ENCODE peak calls at places on chromosomes 13 and 19, in nine cellular contexts. R, Z, I, B, T, Y, L, K and C are unnamed samples.

GRCh38 chr19:41409288-41409687 is 11.7 kb downstream of the BCKDHA start:
- DNase-seq in R (no peak), Z (peak; percentile 76), I (peak; percentile 86), B (peak; percentile 15), T (no peak), Y (no peak), L (peak; percentile 40), K (no peak), C (peak; percentile 45)

GRCh38 chr19:51688665-51689571 is 4.2 kb upstream of the SPACA6 start:
- DNase-seq in R (peak; percentile 79), Z (peak; percentile 88), I (peak; percentile 86), B (peak; percentile 92), T (no peak), Y (peak; percentile 31), L (peak; percentile 95), K (peak; percentile 95), C (peak; percentile 82)

GRCh38 chr19:44725251-44725650 is 23.3 kb upstream of the BCL3 start:
- DNase-seq in R (peak; percentile 50), Z (peak; percentile 83), I (peak; percentile 86), B (no peak), T (no peak), Y (no peak), L (no peak), K (no peak), C (peak; percentile 93)

GRCh38 chr19:33374406-33374703 is 846 bp downstream of the CEBPG start:
- DNase-seq in R (no peak), Z (no peak), I (peak; percentile 56), B (no peak), T (no peak), Y (no peak), L (peak; percentile 27), K (no peak), C (peak; percentile 40)

GRCh38 chr19:964116-964520 is 20.0 kb upstream of the WDR18 start:
- DNase-seq in R (no peak), Z (no peak), I (no peak), B (no peak), T (no peak), Y (no peak), L (no peak), K (no peak), C (no peak)

GRCh38 chr13:112110479-112110878 is 43.5 kb downstream of the SOX1 start:
- DNase-seq in R (no peak), Z (no peak), I (no peak), B (no peak), T (no peak), Y (no peak), L (no peak), K (no peak), C (no peak)

GRCh38 chr13:102869948-102870676 is 24.3 kb downstream of the ERCC5 start:
- DNase-seq in R (no peak), Z (no peak), I (no peak), B (no peak), T (no peak), Y (no peak), L (no peak), K (no peak), C (no peak)

GRCh38 chr13:78816592-78816991 is 157.6 kb upstream of the OBI1 start:
- DNase-seq in R (no peak), Z (no peak), I (no peak), B (no peak), T (no peak), Y (no peak), L (no peak), K (no peak), C (no peak)

GRCh38 chr13:99085139-99085845 is 107.4 kb upstream of the DOCK9 start:
- DNase-seq in R (peak; percentile 23), Z (no peak), I (peak; percentile 9), B (peak; percentile 34), T (no peak), Y (no peak), L (no peak), K (no peak), C (no peak)

GRCh38 chr13:22017226-22017625 is 346.4 kb downstream of the FGF9 start:
- DNase-seq in R (no peak), Z (no peak), I (no peak), B (no peak), T (no peak), Y (no peak), L (no peak), K (no peak), C (no peak)

DNA sequence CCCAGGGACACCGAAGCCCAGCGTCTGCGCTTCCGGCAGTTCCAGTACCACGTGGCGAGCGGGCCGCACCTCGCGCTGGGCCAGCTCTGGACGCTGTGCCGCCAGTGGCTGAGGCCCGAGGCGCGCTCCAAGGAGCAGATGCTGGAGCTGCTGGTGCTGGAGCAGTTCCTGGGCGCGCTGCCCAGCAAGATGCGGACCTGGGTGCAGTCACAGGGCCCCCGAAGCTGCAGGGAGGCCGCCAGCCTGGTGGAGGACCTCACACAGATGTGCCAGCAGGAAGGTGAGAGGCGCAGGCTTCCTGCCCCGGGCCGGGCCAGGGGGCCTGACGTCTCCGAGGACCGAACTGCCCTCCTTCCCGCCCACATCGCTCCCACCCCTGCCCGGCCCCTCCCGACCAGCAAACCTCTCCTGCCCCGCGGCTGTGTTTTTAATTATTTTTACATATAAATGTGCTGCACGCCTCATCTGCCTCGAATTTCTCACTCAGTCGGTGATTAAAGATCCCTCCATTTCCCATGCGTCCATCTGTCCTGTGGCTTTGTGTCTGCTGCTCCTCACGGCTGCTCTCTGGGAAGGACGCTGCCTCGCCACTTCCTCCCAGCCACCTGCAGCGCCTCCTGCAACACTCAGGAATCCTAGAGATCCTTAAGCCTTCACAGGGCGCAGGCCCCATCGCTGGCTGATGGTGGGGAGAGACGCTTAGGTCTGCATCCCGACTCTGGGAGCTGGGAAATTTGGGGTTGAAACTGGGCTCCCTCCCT is 4.3 kb downstream of the ZSCAN1 start:
- DNase-seq in R (no peak), Z (no peak), I (no peak), B (no peak), T (no peak), Y (no peak), L (no peak), K (no peak), C (no peak)
- H3K9me3 ChIP-seq in R (no peaks in the 10 kb centered on the region), Z (peaks cover 95% of the 10 kb centered on the region), I (no peaks in the 10 kb centered on the region), B (peaks cover 4% of the 10 kb centered on the region), T (peaks cover 2% of the 10 kb centered on the region), Y (no peaks in the 10 kb centered on the region), L (peaks cover 42% of the 10 kb centered on the region), K (no peaks in the 10 kb centered on the region), C (no peaks in the 10 kb centered on the region)

DNA sequence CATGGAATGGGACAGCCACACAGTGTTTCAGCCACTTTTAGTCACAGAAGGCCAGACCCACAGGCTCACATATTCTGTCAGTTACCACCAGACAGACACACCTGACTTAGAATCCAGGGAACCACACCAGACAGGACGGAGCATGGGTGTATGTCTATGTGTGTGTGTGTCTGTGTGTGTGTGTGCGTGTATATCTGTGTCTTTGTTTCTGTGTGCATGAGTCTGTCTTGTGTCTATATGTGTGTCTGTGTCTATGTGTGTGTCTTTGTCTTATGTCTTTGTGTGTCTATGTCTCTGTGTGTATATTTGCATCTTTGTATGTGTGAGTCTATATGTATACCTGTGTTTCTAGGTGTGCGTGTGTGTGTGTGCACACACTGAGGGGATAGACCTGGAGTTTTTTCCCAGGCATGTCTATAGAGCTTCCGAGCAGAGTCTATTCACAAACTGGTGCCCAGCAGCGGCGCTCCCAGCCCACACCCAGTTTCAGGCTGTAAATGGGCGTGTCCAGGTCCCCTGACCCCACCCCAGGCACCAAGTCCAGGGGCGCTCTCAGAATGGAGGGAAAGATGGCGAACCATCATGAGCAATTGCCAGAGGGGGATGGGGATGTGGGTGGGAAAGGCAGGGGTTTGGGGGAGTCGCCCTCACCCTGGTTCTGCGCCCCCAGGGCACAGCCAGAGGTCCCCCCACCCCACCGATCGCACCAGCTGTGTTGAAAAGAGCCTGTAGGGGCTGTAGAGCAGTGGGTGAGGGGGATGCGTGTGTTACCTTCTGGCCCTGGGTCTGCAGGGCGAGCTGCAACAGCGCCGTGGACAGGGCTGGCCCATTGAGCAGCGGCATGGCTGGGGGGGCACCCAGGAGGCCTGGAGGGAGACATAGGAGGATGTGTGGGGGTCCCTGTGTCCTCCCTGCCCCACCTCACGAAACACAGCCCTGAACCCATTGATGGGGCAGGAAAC is 6.3 kb upstream of the FDX2 start:
- DNase-seq in R (no peak), Z (no peak), I (no peak), B (no peak), T (no peak), Y (no peak), L (no peak), K (no peak), C (no peak)
- TF ChIP-seq POLR2A in R (peak; percentile 70), Z (no peak), I (no peak), B (no peak), T (no peak), Y (no peak), L (no peak), K (no peak), C (no peak)

GRCh38 chr13:70732611-70733010 is 624.4 kb upstream of the KLHL1 start:
- DNase-seq in R (no peak), Z (no peak), I (no peak), B (no peak), T (no peak), Y (no peak), L (no peak), K (no peak), C (no peak)

GRCh38 chr13:70723732-70724131 is 615.5 kb upstream of the KLHL1 start:
- DNase-seq in R (no peak), Z (no peak), I (no peak), B (peak; percentile 62), T (no peak), Y (no peak), L (no peak), K (no peak), C (no peak)

GRCh38 chr13:70729369-70729768 is 621.1 kb upstream of the KLHL1 start:
- DNase-seq in R (no peak), Z (no peak), I (no peak), B (no peak), T (no peak), Y (no peak), L (no peak), K (no peak), C (no peak)
- H3K9me3 ChIP-seq in R (no peaks in the 10 kb centered on the region), Z (no peaks in the 10 kb centered on the region), I (no peaks in the 10 kb centered on the region), B (no peaks in the 10 kb centered on the region), T (no peaks in the 10 kb centered on the region), Y (no peaks in the 10 kb centered on the region), L (no peaks in the 10 kb centered on the region), K (no peaks in the 10 kb centered on the region), C (no peaks in the 10 kb centered on the region)

GRCh38 chr19:54138777-54139256 is 1.3 kb downstream of the CNOT3 start:
- DNase-seq in R (no peak), Z (no peak), I (no peak), B (no peak), T (no peak), Y (no peak), L (no peak), K (no peak), C (no peak)

GRCh38 chr19:54137913-54138776 is 583 bp downstream of the CNOT3 start:
- DNase-seq in R (peak; percentile 77), Z (no peak), I (no peak), B (no peak), T (no peak), Y (no peak), L (no peak), K (no peak), C (no peak)

GRCh38 chr19:54136086-54136863 is 1.3 kb upstream of the CNOT3 start:
- DNase-seq in R (no peak), Z (no peak), I (no peak), B (no peak), T (no peak), Y (peak; percentile 27), L (peak; percentile 16), K (no peak), C (no peak)

GRCh38 chr19:54137114-54137912 is at the start of gene CNOT3:
- DNase-seq in R (peak; percentile 94), Z (peak; percentile 99), I (peak; percentile 99), B (peak; percentile 100), T (peak; percentile 100), Y (peak; percentile 98), L (peak; percentile 100), K (peak; percentile 100), C (peak; percentile 99)

GRCh38 chr19:54136864-54137113 is 773 bp upstream of the CNOT3 start:
- DNase-seq in R (no peak), Z (no peak), I (no peak), B (no peak), T (no peak), Y (no peak), L (no peak), K (no peak), C (no peak)
- TF ChIP-seq POLR2A in R (peak; percentile 66), Z (no peak), I (peak; percentile 95), B (no peak), T (peak; percentile 82), Y (peak; percentile 31), L (no peak), K (peak; percentile 38), C (peak; percentile 83)